ENCODE peak calls at places on chromosomes 7 and 10, in seven cellular contexts. One of them, this sample, is unnamed.

GRCh38 chr7:139118234-139118802 is 8.8 kb upstream of the ZC3HAV1 start:
- DNase-seq in AG08395: peak
- DNase-seq in iris pigment epithelial cell: peak
- DNase-seq in SK-MEL-5: no peak
- DNase-seq in NCI-H2081: no peak
- DNase-seq in GM04503: peak
- DNase-seq in stimulated activated CD8-positive, alpha-beta memory T cell treated with anti-CD3 and anti-CD28 coated beads, Interleukin-2, amount 100 ng/mL, for 1 hour: no peak
- DNase-seq in this sample: peak

GRCh38 chr7:142898377-142899235 is 13.1 kb upstream of the TRPV6 start:
- DNase-seq in iris pigment epithelial cell: no peak
- DNase-seq in GM04503: no peak
- DNase-seq in stimulated activated CD8-positive, alpha-beta memory T cell treated with anti-CD3 and anti-CD28 coated beads, Interleukin-2, amount 100 ng/mL, for 1 hour: no peak
- DNase-seq in SK-MEL-5: no peak
- DNase-seq in NCI-H2081: peak
- DNase-seq in AG08395: no peak
- DNase-seq in this sample: no peak

GRCh38 chr7:20407585-20408466 is 77.1 kb downstream of the ITGB8 start:
- DNase-seq in SK-MEL-5: peak
- DNase-seq in AG08395: peak
- DNase-seq in GM04503: peak
- DNase-seq in iris pigment epithelial cell: peak
- DNase-seq in NCI-H2081: no peak
- DNase-seq in stimulated activated CD8-positive, alpha-beta memory T cell treated with anti-CD3 and anti-CD28 coated beads, Interleukin-2, amount 100 ng/mL, for 1 hour: no peak
- DNase-seq in this sample: peak

GRCh38 chr10:31698169-31698890 is 230.3 kb downstream of the ARHGAP12 start:
- DNase-seq in iris pigment epithelial cell: peak
- DNase-seq in NCI-H2081: no peak
- DNase-seq in AG08395: peak
- DNase-seq in GM04503: peak
- DNase-seq in stimulated activated CD8-positive, alpha-beta memory T cell treated with anti-CD3 and anti-CD28 coated beads, Interleukin-2, amount 100 ng/mL, for 1 hour: no peak
- DNase-seq in SK-MEL-5: no peak
- DNase-seq in this sample: peak

GRCh38 chr7:84855758-84856157 is 331.1 kb downstream of the SEMA3D start:
- DNase-seq in iris pigment epithelial cell: no peak
- DNase-seq in SK-MEL-5: no peak
- DNase-seq in NCI-H2081: no peak
- DNase-seq in GM04503: no peak
- DNase-seq in AG08395: no peak
- DNase-seq in stimulated activated CD8-positive, alpha-beta memory T cell treated with anti-CD3 and anti-CD28 coated beads, Interleukin-2, amount 100 ng/mL, for 1 hour: no peak
- DNase-seq in this sample: no peak

GRCh38 chr7:135177021-135177696 is 6.7 kb upstream of the CYREN start:
- DNase-seq in AG08395: no peak
- DNase-seq in stimulated activated CD8-positive, alpha-beta memory T cell treated with anti-CD3 and anti-CD28 coated beads, Interleukin-2, amount 100 ng/mL, for 1 hour: no peak
- DNase-seq in iris pigment epithelial cell: no peak
- DNase-seq in NCI-H2081: no peak
- DNase-seq in GM04503: no peak
- DNase-seq in SK-MEL-5: no peak
- DNase-seq in this sample: no peak

GRCh38 chr7:147894271-147894670 is 696.3 kb upstream of the C7orf33 start:
- DNase-seq in iris pigment epithelial cell: no peak
- DNase-seq in AG08395: no peak
- DNase-seq in GM04503: no peak
- DNase-seq in SK-MEL-5: no peak
- DNase-seq in stimulated activated CD8-positive, alpha-beta memory T cell treated with anti-CD3 and anti-CD28 coated beads, Interleukin-2, amount 100 ng/mL, for 1 hour: no peak
- DNase-seq in NCI-H2081: no peak
- DNase-seq in this sample: no peak

GRCh38 chr7:92761391-92762098 is 74.8 kb downstream of the CDK6 start:
- DNase-seq in GM04503: no peak
- DNase-seq in AG08395: no peak
- DNase-seq in stimulated activated CD8-positive, alpha-beta memory T cell treated with anti-CD3 and anti-CD28 coated beads, Interleukin-2, amount 100 ng/mL, for 1 hour: no peak
- DNase-seq in SK-MEL-5: peak
- DNase-seq in iris pigment epithelial cell: no peak
- DNase-seq in NCI-H2081: no peak
- DNase-seq in this sample: no peak

GRCh38 chr7:7190142-7190541 is 7.8 kb downstream of the C1GALT1 start:
- DNase-seq in SK-MEL-5: no peak
- DNase-seq in AG08395: no peak
- DNase-seq in iris pigment epithelial cell: peak
- DNase-seq in GM04503: no peak
- DNase-seq in NCI-H2081: no peak
- DNase-seq in stimulated activated CD8-positive, alpha-beta memory T cell treated with anti-CD3 and anti-CD28 coated beads, Interleukin-2, amount 100 ng/mL, for 1 hour: no peak
- DNase-seq in this sample: peak

GRCh38 chr10:33955676-33956075 is 621.2 kb upstream of the NRP1 start:
- DNase-seq in NCI-H2081: no peak
- DNase-seq in iris pigment epithelial cell: peak
- DNase-seq in stimulated activated CD8-positive, alpha-beta memory T cell treated with anti-CD3 and anti-CD28 coated beads, Interleukin-2, amount 100 ng/mL, for 1 hour: no peak
- DNase-seq in AG08395: no peak
- DNase-seq in SK-MEL-5: no peak
- DNase-seq in GM04503: no peak
- DNase-seq in this sample: no peak

GRCh38 chr7:28922618-28923331 is 35.4 kb downstream of the TRIL start:
- DNase-seq in AG08395: peak
- DNase-seq in SK-MEL-5: peak
- DNase-seq in GM04503: no peak
- DNase-seq in stimulated activated CD8-positive, alpha-beta memory T cell treated with anti-CD3 and anti-CD28 coated beads, Interleukin-2, amount 100 ng/mL, for 1 hour: peak
- DNase-seq in NCI-H2081: peak
- DNase-seq in iris pigment epithelial cell: peak
- DNase-seq in this sample: peak

GRCh38 chr10:132104471-132105301 is 38.9 kb downstream of the JAKMIP3 start:
- DNase-seq in NCI-H2081: no peak
- DNase-seq in iris pigment epithelial cell: no peak
- DNase-seq in stimulated activated CD8-positive, alpha-beta memory T cell treated with anti-CD3 and anti-CD28 coated beads, Interleukin-2, amount 100 ng/mL, for 1 hour: no peak
- DNase-seq in GM04503: no peak
- DNase-seq in AG08395: no peak
- DNase-seq in SK-MEL-5: no peak
- DNase-seq in this sample: no peak

GRCh38 chr7:104845541-104845940 is 168.5 kb upstream of the KMT2E start:
- DNase-seq in iris pigment epithelial cell: no peak
- DNase-seq in stimulated activated CD8-positive, alpha-beta memory T cell treated with anti-CD3 and anti-CD28 coated beads, Interleukin-2, amount 100 ng/mL, for 1 hour: no peak
- DNase-seq in SK-MEL-5: no peak
- DNase-seq in NCI-H2081: no peak
- DNase-seq in GM04503: no peak
- DNase-seq in AG08395: no peak
- DNase-seq in this sample: no peak

GRCh38 chr7:132742152-132742551 is 165.9 kb upstream of the PLXNA4 start:
- DNase-seq in NCI-H2081: no peak
- DNase-seq in stimulated activated CD8-positive, alpha-beta memory T cell treated with anti-CD3 and anti-CD28 coated beads, Interleukin-2, amount 100 ng/mL, for 1 hour: no peak
- DNase-seq in GM04503: no peak
- DNase-seq in iris pigment epithelial cell: peak
- DNase-seq in SK-MEL-5: peak
- DNase-seq in AG08395: peak
- DNase-seq in this sample: peak

GRCh38 chr10:122853665-122854313 is 8.1 kb upstream of the CUZD1 start:
- DNase-seq in NCI-H2081: no peak
- DNase-seq in SK-MEL-5: no peak
- DNase-seq in AG08395: peak
- DNase-seq in stimulated activated CD8-positive, alpha-beta memory T cell treated with anti-CD3 and anti-CD28 coated beads, Interleukin-2, amount 100 ng/mL, for 1 hour: no peak
- DNase-seq in GM04503: no peak
- DNase-seq in iris pigment epithelial cell: peak
- DNase-seq in this sample: no peak

GRCh38 chr10:5561704-5562645 is 37.2 kb downstream of the CALML3 start:
- DNase-seq in AG08395: no peak
- DNase-seq in stimulated activated CD8-positive, alpha-beta memory T cell treated with anti-CD3 and anti-CD28 coated beads, Interleukin-2, amount 100 ng/mL, for 1 hour: no peak
- DNase-seq in GM04503: no peak
- DNase-seq in iris pigment epithelial cell: no peak
- DNase-seq in SK-MEL-5: no peak
- DNase-seq in NCI-H2081: no peak
- DNase-seq in this sample: no peak

GRCh38 chr7:78558571-78558970 is 760.0 kb downstream of the PHTF2 start:
- DNase-seq in iris pigment epithelial cell: no peak
- DNase-seq in GM04503: no peak
- DNase-seq in SK-MEL-5: peak
- DNase-seq in stimulated activated CD8-positive, alpha-beta memory T cell treated with anti-CD3 and anti-CD28 coated beads, Interleukin-2, amount 100 ng/mL, for 1 hour: no peak
- DNase-seq in AG08395: no peak
- DNase-seq in NCI-H2081: no peak
- DNase-seq in this sample: no peak

GRCh38 chr10:51802030-51802429 is 102.6 kb upstream of the CSTF2T start:
- DNase-seq in iris pigment epithelial cell: no peak
- DNase-seq in NCI-H2081: no peak
- DNase-seq in AG08395: no peak
- DNase-seq in stimulated activated CD8-positive, alpha-beta memory T cell treated with anti-CD3 and anti-CD28 coated beads, Interleukin-2, amount 100 ng/mL, for 1 hour: no peak
- DNase-seq in SK-MEL-5: no peak
- DNase-seq in GM04503: no peak
- DNase-seq in this sample: no peak

GRCh38 chr10:46992794-46993552 is 81.7 kb downstream of the PTPN20 start:
- DNase-seq in AG08395: peak
- DNase-seq in NCI-H2081: peak
- DNase-seq in iris pigment epithelial cell: peak
- DNase-seq in GM04503: no peak
- DNase-seq in stimulated activated CD8-positive, alpha-beta memory T cell treated with anti-CD3 and anti-CD28 coated beads, Interleukin-2, amount 100 ng/mL, for 1 hour: no peak
- DNase-seq in SK-MEL-5: peak
- DNase-seq in this sample: peak

GRCh38 chr10:10533417-10533816 is 484.3 kb upstream of the CELF2 start:
- DNase-seq in GM04503: peak
- DNase-seq in NCI-H2081: no peak
- DNase-seq in SK-MEL-5: no peak
- DNase-seq in AG08395: peak
- DNase-seq in stimulated activated CD8-positive, alpha-beta memory T cell treated with anti-CD3 and anti-CD28 coated beads, Interleukin-2, amount 100 ng/mL, for 1 hour: no peak
- DNase-seq in iris pigment epithelial cell: peak
- DNase-seq in this sample: peak

GRCh38 chr7:135763261-135763660 is 14.6 kb upstream of the FAM180A start:
- DNase-seq in iris pigment epithelial cell: no peak
- DNase-seq in AG08395: no peak
- DNase-seq in GM04503: no peak
- DNase-seq in stimulated activated CD8-positive, alpha-beta memory T cell treated with anti-CD3 and anti-CD28 coated beads, Interleukin-2, amount 100 ng/mL, for 1 hour: no peak
- DNase-seq in NCI-H2081: no peak
- DNase-seq in SK-MEL-5: no peak
- DNase-seq in this sample: no peak

GRCh38 chr7:106070201-106070551 is 41.9 kb downstream of the SYPL1 start:
- DNase-seq in stimulated activated CD8-positive, alpha-beta memory T cell treated with anti-CD3 and anti-CD28 coated beads, Interleukin-2, amount 100 ng/mL, for 1 hour: no peak
- DNase-seq in AG08395: no peak
- DNase-seq in GM04503: no peak
- DNase-seq in NCI-H2081: no peak
- DNase-seq in iris pigment epithelial cell: no peak
- DNase-seq in SK-MEL-5: no peak
- DNase-seq in this sample: no peak

GRCh38 chr7:30923009-30923773 is 11.5 kb downstream of the AQP1 start:
- DNase-seq in stimulated activated CD8-positive, alpha-beta memory T cell treated with anti-CD3 and anti-CD28 coated beads, Interleukin-2, amount 100 ng/mL, for 1 hour: no peak
- DNase-seq in GM04503: no peak
- DNase-seq in NCI-H2081: no peak
- DNase-seq in SK-MEL-5: no peak
- DNase-seq in AG08395: no peak
- DNase-seq in iris pigment epithelial cell: no peak
- DNase-seq in this sample: no peak

GRCh38 chr10:108911814-108912541 is 1011.3 kb downstream of the XPNPEP1 start:
- DNase-seq in AG08395: peak
- DNase-seq in GM04503: no peak
- DNase-seq in SK-MEL-5: peak
- DNase-seq in stimulated activated CD8-positive, alpha-beta memory T cell treated with anti-CD3 and anti-CD28 coated beads, Interleukin-2, amount 100 ng/mL, for 1 hour: no peak
- DNase-seq in NCI-H2081: no peak
- DNase-seq in iris pigment epithelial cell: peak
- DNase-seq in this sample: peak